ENCODE peak calls at places on chromosomes 11 and 22, in six cellular contexts. One of them, this sample, is unnamed.
A peak's percentile ranks its signal among the peaks of the same experiment; 100 is the strongest.

GRCh38 chr22:20259336-20259705 is 8.8 kb downstream of the RTN4R start:
- DNase-seq in epithelial cell of esophagus: no peak
- DNase-seq in choroid plexus epithelial cell: no peak
- DNase-seq in AG04450: no peak
- DNase-seq in psoas muscle: no peak
- DNase-seq in cardiac muscle cell: no peak
- DNase-seq in this sample: no peak

GRCh38 chr11:64000026-64000739 is 13.9 kb downstream of the OTUB1 start:
- DNase-seq in epithelial cell of esophagus: peak; percentile 79
- DNase-seq in AG04450: no peak
- DNase-seq in choroid plexus epithelial cell: peak; percentile 76
- DNase-seq in psoas muscle: peak; percentile 82
- DNase-seq in cardiac muscle cell: peak; percentile 84
- DNase-seq in this sample: no peak

GRCh38 chr22:27215826-27216320 is 558.5 kb downstream of the MIAT start:
- DNase-seq in epithelial cell of esophagus: no peak
- DNase-seq in choroid plexus epithelial cell: no peak
- DNase-seq in cardiac muscle cell: no peak
- DNase-seq in psoas muscle: no peak
- DNase-seq in AG04450: no peak
- DNase-seq in this sample: no peak

GRCh38 chr11:108606495-108607160 is 13.1 kb upstream of the EXPH5 start:
- DNase-seq in psoas muscle: no peak
- DNase-seq in cardiac muscle cell: no peak
- DNase-seq in choroid plexus epithelial cell: peak; percentile 34
- DNase-seq in AG04450: no peak
- DNase-seq in epithelial cell of esophagus: peak; percentile 88
- DNase-seq in this sample: peak; percentile 97

GRCh38 chr22:24270556-24271405 is at the start of gene SPECC1L:
- DNase-seq in psoas muscle: peak; percentile 97
- DNase-seq in AG04450: peak; percentile 85
- DNase-seq in choroid plexus epithelial cell: peak; percentile 96
- DNase-seq in cardiac muscle cell: peak; percentile 97
- DNase-seq in epithelial cell of esophagus: peak; percentile 96
- DNase-seq in this sample: peak; percentile 68

GRCh38 chr11:2930705-2931415 is 1.6 kb upstream of the PHLDA2 start:
- DNase-seq in cardiac muscle cell: peak; percentile 51
- DNase-seq in AG04450: no peak
- DNase-seq in epithelial cell of esophagus: peak; percentile 84
- DNase-seq in choroid plexus epithelial cell: peak; percentile 46
- DNase-seq in psoas muscle: peak; percentile 50
- DNase-seq in this sample: peak; percentile 70

GRCh38 chr11:46006418-46007070 is 84.1 kb downstream of the LARGE2 start:
- DNase-seq in AG04450: peak; percentile 66
- DNase-seq in choroid plexus epithelial cell: peak; percentile 89
- DNase-seq in cardiac muscle cell: peak; percentile 84
- DNase-seq in psoas muscle: no peak
- DNase-seq in epithelial cell of esophagus: peak; percentile 78
- DNase-seq in this sample: peak; percentile 58

GRCh38 chr11:12174145-12175143 is 64.1 kb downstream of the MICAL2 start:
- DNase-seq in choroid plexus epithelial cell: peak; percentile 71
- DNase-seq in AG04450: no peak
- DNase-seq in cardiac muscle cell: peak; percentile 39
- DNase-seq in psoas muscle: no peak
- DNase-seq in epithelial cell of esophagus: peak; percentile 78
- DNase-seq in this sample: no peak

GRCh38 chr22:30304495-30305244 is 15.4 kb upstream of the CASTOR1 start:
- DNase-seq in cardiac muscle cell: no peak
- DNase-seq in psoas muscle: no peak
- DNase-seq in choroid plexus epithelial cell: no peak
- DNase-seq in AG04450: no peak
- DNase-seq in epithelial cell of esophagus: peak; percentile 77
- DNase-seq in this sample: no peak

GRCh38 chr11:72038491-72038890 is 39.8 kb downstream of the IL18BP start:
- DNase-seq in psoas muscle: peak; percentile 64
- DNase-seq in epithelial cell of esophagus: peak; percentile 17
- DNase-seq in cardiac muscle cell: peak; percentile 77
- DNase-seq in choroid plexus epithelial cell: peak; percentile 82
- DNase-seq in AG04450: peak; percentile 48
- DNase-seq in this sample: no peak

GRCh38 chr11:44528103-44528502 is 37.4 kb upstream of the CD82 start:
- DNase-seq in epithelial cell of esophagus: no peak
- DNase-seq in psoas muscle: no peak
- DNase-seq in choroid plexus epithelial cell: no peak
- DNase-seq in cardiac muscle cell: peak; percentile 24
- DNase-seq in AG04450: no peak
- DNase-seq in this sample: no peak

DNA sequence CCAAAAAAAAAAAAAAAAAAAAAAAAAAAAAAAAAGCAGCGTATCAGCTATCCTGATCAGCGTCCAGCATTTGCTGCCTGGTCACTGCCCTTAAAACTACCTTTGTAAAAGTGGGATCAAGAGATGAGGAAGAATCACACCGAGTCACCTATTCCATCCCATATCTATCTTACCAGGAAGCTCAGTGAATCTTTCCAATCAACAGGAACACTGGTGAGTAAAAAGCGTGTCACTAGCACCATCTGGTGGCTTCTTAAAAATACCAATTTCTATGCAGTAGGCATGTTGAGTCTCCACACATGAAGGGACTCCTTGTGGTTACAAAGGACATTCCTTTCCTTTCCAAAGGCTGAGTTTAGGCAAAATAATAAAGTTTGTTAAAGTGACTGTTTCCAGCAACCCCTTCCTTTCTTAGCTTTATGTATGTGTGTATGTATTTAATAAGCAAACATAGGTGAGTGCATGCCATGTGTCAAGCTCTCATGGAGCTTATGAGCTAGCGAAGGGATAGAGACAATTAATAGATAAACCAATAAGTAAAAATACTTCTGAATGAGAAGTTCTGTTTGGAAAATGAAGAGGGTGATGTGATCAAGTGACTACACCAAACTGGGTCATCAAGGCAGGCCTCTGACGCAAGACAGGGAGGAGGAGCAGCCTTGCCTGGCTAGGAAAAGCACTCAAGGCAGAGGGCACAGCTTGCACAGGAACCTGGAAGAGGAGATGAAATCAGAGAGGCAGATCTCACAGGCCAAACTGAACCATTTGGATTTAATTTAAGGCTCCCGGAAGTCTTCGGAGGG is 13.9 kb upstream of the TP53AIP1 start:
- DNase-seq in AG04450: peak; percentile 47
- DNase-seq in psoas muscle: no peak
- DNase-seq in choroid plexus epithelial cell: peak; percentile 81
- DNase-seq in cardiac muscle cell: peak; percentile 78
- DNase-seq in epithelial cell of esophagus: peak; percentile 81
- DNase-seq in this sample: peak; percentile 68
- TF ChIP-seq CTCF in AG04450: peak; percentile 74
- TF ChIP-seq CTCF in psoas muscle: peak; percentile 73
- TF ChIP-seq CTCF in choroid plexus epithelial cell: peak; percentile 75
- TF ChIP-seq CTCF in cardiac muscle cell: peak; percentile 69
- TF ChIP-seq CTCF in epithelial cell of esophagus: peak; percentile 71
- TF ChIP-seq CTCF in this sample: peak; percentile 80

GRCh38 chr22:32801001-32801435 is 487 bp upstream of the TIMP3 start:
- DNase-seq in psoas muscle: no peak
- DNase-seq in AG04450: no peak
- DNase-seq in cardiac muscle cell: no peak
- DNase-seq in epithelial cell of esophagus: no peak
- DNase-seq in choroid plexus epithelial cell: peak; percentile 35
- DNase-seq in this sample: no peak
- H3K4me3 ChIP-seq in psoas muscle: peak overlapping the region; percentile 78
- H3K4me3 ChIP-seq in AG04450: peak overlapping the region; percentile 60
- H3K4me3 ChIP-seq in cardiac muscle cell: peak overlapping the region; percentile 97
- H3K4me3 ChIP-seq in epithelial cell of esophagus: no peak overlapping the region
- H3K4me3 ChIP-seq in choroid plexus epithelial cell: peak overlapping the region; percentile 76
- H3K4me3 ChIP-seq in this sample: no peak overlapping the region

GRCh38 chr11:97963528-97964331 is 1057.0 kb upstream of the CNTN5 start:
- DNase-seq in AG04450: no peak
- DNase-seq in epithelial cell of esophagus: no peak
- DNase-seq in choroid plexus epithelial cell: peak; percentile 50
- DNase-seq in psoas muscle: no peak
- DNase-seq in cardiac muscle cell: peak; percentile 58
- DNase-seq in this sample: no peak

GRCh38 chr11:97956904-97957303 is 1063.8 kb upstream of the CNTN5 start:
- DNase-seq in choroid plexus epithelial cell: no peak
- DNase-seq in psoas muscle: no peak
- DNase-seq in AG04450: no peak
- DNase-seq in epithelial cell of esophagus: no peak
- DNase-seq in cardiac muscle cell: peak; percentile 72
- DNase-seq in this sample: no peak

GRCh38 chr11:97964332-97965004 is 1056.3 kb upstream of the CNTN5 start:
- DNase-seq in AG04450: no peak
- DNase-seq in choroid plexus epithelial cell: no peak
- DNase-seq in cardiac muscle cell: no peak
- DNase-seq in epithelial cell of esophagus: no peak
- DNase-seq in psoas muscle: no peak
- DNase-seq in this sample: no peak

GRCh38 chr11:97962758-97963157 is 1058.0 kb upstream of the CNTN5 start:
- DNase-seq in AG04450: no peak
- DNase-seq in choroid plexus epithelial cell: no peak
- DNase-seq in epithelial cell of esophagus: no peak
- DNase-seq in cardiac muscle cell: no peak
- DNase-seq in psoas muscle: no peak
- DNase-seq in this sample: no peak

DNA sequence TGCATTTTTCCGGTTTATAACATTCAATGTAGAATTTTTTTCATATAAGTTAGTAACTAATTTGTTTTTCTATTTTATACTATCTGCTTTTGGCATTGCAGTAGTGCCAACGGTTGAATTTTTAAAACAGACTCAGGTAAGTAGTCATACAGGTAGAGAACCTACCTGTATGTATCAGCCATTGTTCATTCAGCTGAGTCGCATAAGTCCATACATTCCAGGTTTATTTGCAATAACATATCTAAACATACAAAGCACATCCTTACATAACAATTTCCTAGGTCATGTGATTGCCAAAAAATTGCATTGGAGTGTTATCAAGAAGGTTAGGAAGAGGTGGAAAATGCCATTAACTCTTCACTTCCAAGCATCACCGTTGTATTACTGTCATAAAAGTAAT is 1059.3 kb upstream of the CNTN5 start:
- DNase-seq in psoas muscle: no peak
- DNase-seq in choroid plexus epithelial cell: no peak
- DNase-seq in cardiac muscle cell: no peak
- DNase-seq in epithelial cell of esophagus: peak; percentile 55
- DNase-seq in AG04450: no peak
- DNase-seq in this sample: no peak
- TF ChIP-seq CTCF in psoas muscle: no peak
- TF ChIP-seq CTCF in choroid plexus epithelial cell: no peak
- TF ChIP-seq CTCF in cardiac muscle cell: no peak
- TF ChIP-seq CTCF in epithelial cell of esophagus: no peak
- TF ChIP-seq CTCF in AG04450: no peak
- TF ChIP-seq CTCF in this sample: no peak

GRCh38 chr22:37562049-37562784 is 1.9 kb downstream of the CDC42EP1 start:
- DNase-seq in choroid plexus epithelial cell: no peak
- DNase-seq in cardiac muscle cell: no peak
- DNase-seq in psoas muscle: no peak
- DNase-seq in epithelial cell of esophagus: no peak
- DNase-seq in AG04450: no peak
- DNase-seq in this sample: no peak
- H3K4me3 ChIP-seq in choroid plexus epithelial cell: peak overlapping the region; percentile 85
- H3K4me3 ChIP-seq in cardiac muscle cell: no peak overlapping the region
- H3K4me3 ChIP-seq in psoas muscle: peak overlapping the region; percentile 72
- H3K4me3 ChIP-seq in epithelial cell of esophagus: peak overlapping the region; percentile 75
- H3K4me3 ChIP-seq in AG04450: peak overlapping the region; percentile 82
- H3K4me3 ChIP-seq in this sample: no peak overlapping the region

This sample was measured in LNCaP clone FGC.